ENCODE peak calls at places on chromosomes 1 and 21, in four cellular contexts. J is adrenal gland, S is endothelial cell, O is neural crest cell. Y is an unnamed sample.
A peak's percentile ranks its signal among the peaks of the same experiment; 100 is the strongest.

GRCh38 chr1:17181785-17182464 is 23.0 kb upstream of the PADI1 start:
- DNase-seq in J (no peak), S (no peak), O (no peak), Y (peak; percentile 21)

GRCh38 chr1:82920418-82921248 is 1078.3 kb downstream of the TTLL7 start:
- DNase-seq in J (no peak), S (no peak), O (no peak), Y (no peak)

GRCh38 chr1:214282696-214283225 is 1.8 kb downstream of the SMYD2 start:
- DNase-seq in J (no peak), S (no peak), O (no peak), Y (peak; percentile 52)

GRCh38 chr1:40315795-40316594 is 1.1 kb downstream of the COL9A2 start:
- DNase-seq in J (no peak), S (no peak), O (peak; percentile 25), Y (peak; percentile 48)

GRCh38 chr21:26977741-26978140 is 10.9 kb upstream of the ADAMTS5 start:
- DNase-seq in J (no peak), S (no peak), O (no peak), Y (no peak)

GRCh38 chr1:169102567-169102966 is 3.9 kb upstream of the ATP1B1 start:
- DNase-seq in J (no peak), S (no peak), O (no peak), Y (no peak)

GRCh38 chr1:239811211-239811902 is 280.3 kb upstream of the FMN2 start:
- DNase-seq in J (no peak), S (no peak), O (peak; percentile 3), Y (peak; percentile 32)

GRCh38 chr1:110057963-110058518 is 12.4 kb downstream of the ALX3 start:
- DNase-seq in J (no peak), S (no peak), O (no peak), Y (no peak)

GRCh38 chr1:169546087-169546995 is 39.9 kb downstream of the F5 start:
- DNase-seq in J (peak; percentile 72), S (peak; percentile 57), O (peak; percentile 50), Y (peak; percentile 57)

GRCh38 chr1:36285450-36286101 is 20.6 kb upstream of the SH3D21 start:
- DNase-seq in J (peak; percentile 74), S (peak; percentile 59), O (peak; percentile 60), Y (peak; percentile 86)

GRCh38 chr1:198462365-198463025 is 78.0 kb downstream of the ATP6V1G3 start:
- DNase-seq in J (no peak), S (no peak), O (no peak), Y (peak; percentile 27)

GRCh38 chr1:7393141-7393540 is 378.0 kb upstream of the VAMP3 start:
- DNase-seq in J (no peak), S (no peak), O (no peak), Y (no peak)

GRCh38 chr1:14345925-14346550 is 252.4 kb upstream of the KAZN start:
- DNase-seq in J (no peak), S (no peak), O (no peak), Y (no peak)

GRCh38 chr1:170770254-170770653 is 106.3 kb downstream of the PRRX1 start:
- DNase-seq in J (no peak), S (no peak), O (no peak), Y (no peak)

GRCh38 chr1:184843732-184844495 is 89.3 kb upstream of the EDEM3 start:
- DNase-seq in J (no peak), S (no peak), O (no peak), Y (peak; percentile 70)

GRCh38 chr21:30478015-30478414 is 2.2 kb downstream of the KRTAP19-1 start:
- DNase-seq in J (no peak), S (no peak), O (no peak), Y (no peak)

GRCh38 chr1:156497743-156498446 is 2.7 kb downstream of the MEF2D start:
- DNase-seq in J (peak; percentile 59), S (no peak), O (no peak), Y (no peak)

GRCh38 chr21:28547795-28548194 is 444.9 kb downstream of the LTN1 start:
- DNase-seq in J (no peak), S (no peak), O (no peak), Y (no peak)

GRCh38 chr1:59705849-59706599 is 108.7 kb upstream of the HOOK1 start:
- DNase-seq in J (no peak), S (no peak), O (no peak), Y (no peak)
- TF ChIP-seq CTCF in J (no peak), S (no peak), O (no peak), Y (no peak)

DNA sequence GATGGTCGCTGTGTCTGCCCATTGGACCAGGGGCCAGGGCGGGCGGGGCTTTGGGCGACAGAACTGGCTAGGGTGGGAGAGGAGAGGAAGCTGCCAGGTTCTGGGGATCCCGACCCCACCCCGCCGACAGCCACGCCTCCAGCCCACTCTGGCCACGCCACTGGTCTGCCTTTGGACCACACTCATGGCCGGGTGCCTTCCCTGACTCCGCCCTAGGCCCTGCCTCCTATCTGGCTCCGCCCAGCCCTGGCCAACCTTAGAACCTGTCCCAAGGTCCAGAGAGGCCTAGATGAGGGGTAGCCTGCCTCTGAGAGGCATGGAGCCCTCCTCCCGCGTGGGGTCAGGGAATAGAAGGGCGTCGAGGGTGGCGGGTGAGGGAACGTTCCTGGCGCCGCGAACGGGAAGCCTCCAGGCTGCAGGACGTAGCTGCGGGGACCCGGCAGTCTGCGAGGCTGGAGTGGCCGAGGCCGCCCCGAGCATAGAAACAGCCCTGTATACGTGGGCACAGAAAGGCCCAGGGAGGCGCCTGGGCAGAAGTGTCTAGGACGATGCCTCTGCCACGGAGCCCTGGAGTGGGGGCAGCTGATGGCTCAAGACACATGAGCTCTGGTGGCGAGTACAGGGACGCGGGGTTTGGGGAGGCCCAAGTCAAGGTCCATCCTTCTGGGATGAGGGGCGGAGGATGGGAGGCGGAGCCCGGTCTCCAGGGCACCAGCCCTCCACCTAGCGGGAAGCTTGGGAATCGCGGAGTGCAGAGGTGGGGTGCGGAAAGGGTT is 11.5 kb upstream of the COL16A1 start:
- DNase-seq in J (peak; percentile 93), S (peak; percentile 86), O (peak; percentile 78), Y (peak; percentile 50)
- TF ChIP-seq CTCF in J (peak; percentile 83), S (peak; percentile 59), O (peak; percentile 76), Y (peak; percentile 63)

DNA sequence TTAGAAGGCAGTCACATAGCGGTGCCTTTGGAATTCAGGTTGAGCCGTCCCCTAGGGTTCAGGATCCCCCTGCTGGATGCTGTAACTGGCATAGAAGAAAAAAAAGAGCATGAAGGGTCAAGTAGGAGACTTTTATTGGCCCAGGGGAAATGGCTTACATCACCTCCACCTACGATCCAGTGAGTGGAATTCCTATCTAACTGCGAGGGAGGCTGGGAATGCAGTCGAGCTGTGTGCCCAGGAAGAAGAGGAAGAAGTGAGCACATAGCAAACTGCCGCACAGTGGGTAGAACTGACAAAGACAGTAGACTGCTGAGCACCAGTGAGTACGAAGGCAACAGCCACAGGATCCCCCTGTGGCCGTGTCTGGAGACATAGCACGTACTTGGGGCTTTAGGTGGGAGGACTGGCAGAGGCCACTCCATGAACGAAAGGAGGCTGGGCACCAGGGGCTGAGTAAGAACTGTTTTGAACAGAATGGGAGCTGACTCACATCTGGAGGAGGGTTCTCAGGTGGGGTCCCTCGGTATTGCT is 79.2 kb downstream of the RNF220 start:
- DNase-seq in J (no peak), S (peak; percentile 15), O (no peak), Y (peak; percentile 7)
- TF ChIP-seq CTCF in J (no peak), S (no peak), O (no peak), Y (no peak)

GRCh38 chr21:41745971-41746743 is 20.7 kb downstream of the RIPK4 start:
- DNase-seq in J (no peak), S (no peak), O (no peak), Y (no peak)
- TF ChIP-seq CTCF in J (no peak), S (no peak), O (no peak), Y (no peak)

DNA sequence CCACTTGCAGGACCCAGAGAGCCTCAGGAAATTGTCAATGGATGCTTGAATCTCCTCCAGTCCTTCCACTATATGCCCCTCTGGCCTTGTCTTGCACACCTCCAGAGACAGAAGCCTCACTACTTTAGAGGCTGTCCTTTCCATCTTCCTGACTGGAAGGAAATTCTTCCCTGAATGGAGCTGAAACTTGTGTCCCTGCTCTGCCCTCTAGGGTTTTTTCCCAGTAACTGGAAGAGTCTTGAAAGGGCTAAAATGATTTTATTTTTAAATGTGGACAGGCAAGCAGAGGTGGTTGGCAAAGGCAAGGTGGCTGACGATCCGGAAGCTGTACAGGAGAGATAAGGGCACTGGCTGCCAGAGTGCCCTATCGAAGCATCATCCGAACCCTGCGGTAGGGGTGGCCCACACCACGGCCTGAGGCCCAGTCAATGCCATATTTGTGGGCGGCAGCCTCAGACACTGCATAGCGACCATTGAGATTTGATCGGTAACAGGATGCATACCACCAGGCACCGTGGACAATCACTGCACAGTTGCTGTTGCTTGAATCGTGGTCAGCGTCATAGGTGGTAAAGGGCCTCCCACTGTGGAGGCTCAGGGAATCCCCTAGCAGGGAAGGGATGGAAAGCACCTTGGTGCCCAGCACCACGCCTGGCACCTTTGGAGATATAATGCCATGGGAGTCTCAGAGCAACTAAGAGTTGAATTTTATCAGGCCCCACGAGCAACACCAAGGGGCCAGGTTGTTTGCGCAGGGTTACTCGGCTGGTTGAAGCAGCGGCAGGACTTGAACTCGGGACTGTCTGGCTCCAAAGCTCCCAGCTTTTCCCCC is 2.3 kb upstream of the MAP3K6 start:
- DNase-seq in J (no peak), S (no peak), O (no peak), Y (no peak)
- TF ChIP-seq CTCF in J (no peak), S (peak; percentile 15), O (peak; percentile 18), Y (no peak)

Y was measured in activated CD8-positive, alpha-beta T cell treated with anti-CD3 and anti-CD28 coated beads for 36 hours.